ENCODE peak calls at places on chromosomes 11 and 22, in five cellular contexts. H is Peyer's patch; G is body of pancreas; Q is effector memory CD4-positive, alpha-beta T cell; B is hepatocyte. P is an unnamed sample. For H3K9me3 and H3K4me1, the result is how much of the 10 kb centered on the place peaks cover.

GRCh38 chr22:37165940-37166674 is 16.4 kb upstream of the IL2RB start:
- DNase-seq in H (no peak), G (no peak), Q (no peak), B (no peak), P (no peak)

GRCh38 chr11:95923730-95924413 is at the start of gene MTMR2:
- DNase-seq in H (peak), G (peak), Q (peak), B (peak), P (peak)

GRCh38 chr22:30460147-30460546 is 11.7 kb downstream of the SEC14L3 start:
- DNase-seq in H (no peak), G (no peak), Q (no peak), B (no peak), P (no peak)

GRCh38 chr11:26248661-26249060 is 83.3 kb upstream of the ANO3 start:
- DNase-seq in H (no peak), G (no peak), Q (no peak), B (no peak), P (no peak)

GRCh38 chr11:120209750-120210650 is 832 bp upstream of the OAF start:
- DNase-seq in H (no peak), G (peak), Q (no peak), B (no peak), P (no peak)

GRCh38 chr11:8016396-8016949 is 29.3 kb downstream of the EIF3F start:
- DNase-seq in H (no peak), G (no peak), Q (no peak), B (no peak), P (no peak)

GRCh38 chr22:39309881-39310714 is 9.3 kb downstream of the RPL3 start:
- DNase-seq in H (peak), G (no peak), Q (no peak), B (no peak), P (no peak)

GRCh38 chr11:20367313-20367948 is 3.9 kb downstream of the HTATIP2 start:
- DNase-seq in H (no peak), G (no peak), Q (no peak), B (peak), P (no peak)

GRCh38 chr11:131670876-131671275 is 300.5 kb downstream of the NTM start:
- DNase-seq in H (no peak), G (no peak), Q (no peak), B (no peak), P (no peak)

GRCh38 chr11:64110465-64111375 is 55.2 kb downstream of the MACROD1 start:
- DNase-seq in H (no peak), G (no peak), Q (no peak), B (no peak), P (no peak)

GRCh38 chr11:1448166-1448825 is 38.3 kb downstream of the MOB2 start:
- DNase-seq in H (no peak), G (no peak), Q (no peak), B (no peak), P (no peak)

GRCh38 chr22:50191041-50191740 is 5.5 kb downstream of the TRABD start:
- DNase-seq in H (no peak), G (no peak), Q (peak), B (no peak), P (peak)

GRCh38 chr22:19527861-19528417 is 3.7 kb upstream of the CLDN5 start:
- DNase-seq in H (no peak), G (no peak), Q (no peak), B (no peak), P (no peak)

GRCh38 chr22:27377901-27378300 is 423.7 kb downstream of the MN1 start:
- DNase-seq in H (no peak), G (peak), Q (no peak), B (no peak), P (no peak)

GRCh38 chr11:65207918-65208784 is 26.4 kb downstream of the CAPN1 start:
- DNase-seq in H (no peak), G (no peak), Q (no peak), B (no peak), P (no peak)

GRCh38 chr11:65204646-65205601 is 23.2 kb downstream of the CAPN1 start:
- DNase-seq in H (no peak), G (no peak), Q (peak), B (peak), P (peak)

GRCh38 chr11:65205602-65205967 is 23.9 kb downstream of the CAPN1 start:
- DNase-seq in H (no peak), G (no peak), Q (no peak), B (no peak), P (no peak)

GRCh38 chr11:65206901-65207300 is 25.2 kb downstream of the CAPN1 start:
- DNase-seq in H (no peak), G (no peak), Q (no peak), B (no peak), P (no peak)

DNA sequence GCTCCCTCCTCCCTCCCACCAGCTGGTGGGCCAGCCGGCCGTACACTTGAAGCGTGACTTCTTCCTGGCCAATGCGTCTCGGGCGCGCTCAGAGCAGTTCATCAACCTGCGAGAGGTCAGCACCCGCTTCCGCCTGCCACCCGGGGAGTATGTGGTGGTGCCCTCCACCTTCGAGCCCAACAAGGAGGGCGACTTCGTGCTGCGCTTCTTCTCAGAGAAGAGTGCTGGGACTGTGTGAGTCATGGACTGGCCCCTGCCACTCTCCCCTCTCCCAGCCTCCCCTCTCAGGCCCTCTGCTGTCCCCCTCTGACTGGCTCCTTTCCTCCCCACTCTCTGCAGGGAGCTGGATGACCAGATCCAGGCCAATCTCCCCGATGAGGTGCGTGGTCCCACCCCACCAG is 24.7 kb downstream of the CAPN1 start:
- DNase-seq in H (no peak), G (no peak), Q (no peak), B (no peak), P (no peak)
- H3K9me3 ChIP-seq in H (under half), G (under half), Q (under half), B (under half), P (under half)

DNA sequence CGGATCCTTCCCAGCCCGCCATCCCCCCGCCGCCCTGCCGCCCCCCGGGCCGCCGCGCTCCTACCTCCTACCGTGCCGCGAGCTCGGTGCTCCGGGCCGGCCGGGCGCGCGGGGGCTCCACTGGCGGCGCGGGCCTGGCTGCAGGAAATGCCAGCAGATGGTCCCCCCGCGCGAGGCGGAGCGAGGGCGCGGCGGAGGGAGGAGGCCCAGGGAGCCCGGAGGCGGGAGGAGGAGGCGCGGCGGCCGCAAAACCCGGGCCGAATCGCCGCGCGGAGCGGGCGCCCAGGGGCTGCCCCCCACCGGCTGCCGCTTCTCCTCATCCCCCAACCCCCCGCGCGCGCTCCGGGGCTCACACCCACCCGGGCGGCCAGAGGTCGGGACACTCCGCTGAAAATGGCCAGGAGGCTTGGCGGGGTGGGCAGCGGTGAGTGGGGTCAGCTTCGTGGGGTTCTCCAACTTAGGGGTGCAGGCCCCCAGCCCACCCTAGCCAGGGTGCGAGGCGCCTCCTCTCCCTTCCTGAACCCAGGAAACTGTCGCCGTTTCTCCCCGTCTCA is at the start of gene OSBPL5:
- DNase-seq in H (peak), G (peak), Q (peak), B (peak), P (peak)
- H3K4me1 ChIP-seq in H (under half), G (half or more), Q (under half), B (under half), P (under half)

DNA sequence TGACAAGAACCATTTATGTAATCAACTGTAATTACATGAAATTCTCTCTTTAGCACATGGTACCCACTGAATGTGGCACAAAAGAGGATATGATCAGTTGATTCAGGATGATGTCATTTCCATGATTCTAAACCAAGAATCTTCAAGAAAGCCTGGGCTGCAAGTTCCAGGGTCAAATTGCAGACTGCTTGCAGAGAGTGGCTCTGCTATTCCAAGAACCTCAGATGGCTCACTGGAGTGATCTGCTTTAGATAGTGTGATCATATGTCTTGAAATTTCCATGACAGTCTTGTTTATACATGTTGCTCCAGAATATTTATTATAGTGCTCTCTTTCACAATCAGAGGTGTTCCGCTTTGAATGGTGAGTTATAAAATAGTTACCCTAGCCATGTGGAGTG is 188.2 kb downstream of the ETS1 start:
- DNase-seq in H (no peak), G (no peak), Q (no peak), B (peak), P (no peak)
- H3K4me3 ChIP-seq in H (no peak), G (no peak), Q (no peak), B (no peak), P (no peak)

GRCh38 chr11:114612686-114613085 is 17.1 kb upstream of the NXPE4 start:
- DNase-seq in H (no peak), G (no peak), Q (no peak), B (no peak), P (no peak)
- H3K9me3 ChIP-seq in H (under half), G (under half), Q (under half), B (under half), P (under half)

DNA sequence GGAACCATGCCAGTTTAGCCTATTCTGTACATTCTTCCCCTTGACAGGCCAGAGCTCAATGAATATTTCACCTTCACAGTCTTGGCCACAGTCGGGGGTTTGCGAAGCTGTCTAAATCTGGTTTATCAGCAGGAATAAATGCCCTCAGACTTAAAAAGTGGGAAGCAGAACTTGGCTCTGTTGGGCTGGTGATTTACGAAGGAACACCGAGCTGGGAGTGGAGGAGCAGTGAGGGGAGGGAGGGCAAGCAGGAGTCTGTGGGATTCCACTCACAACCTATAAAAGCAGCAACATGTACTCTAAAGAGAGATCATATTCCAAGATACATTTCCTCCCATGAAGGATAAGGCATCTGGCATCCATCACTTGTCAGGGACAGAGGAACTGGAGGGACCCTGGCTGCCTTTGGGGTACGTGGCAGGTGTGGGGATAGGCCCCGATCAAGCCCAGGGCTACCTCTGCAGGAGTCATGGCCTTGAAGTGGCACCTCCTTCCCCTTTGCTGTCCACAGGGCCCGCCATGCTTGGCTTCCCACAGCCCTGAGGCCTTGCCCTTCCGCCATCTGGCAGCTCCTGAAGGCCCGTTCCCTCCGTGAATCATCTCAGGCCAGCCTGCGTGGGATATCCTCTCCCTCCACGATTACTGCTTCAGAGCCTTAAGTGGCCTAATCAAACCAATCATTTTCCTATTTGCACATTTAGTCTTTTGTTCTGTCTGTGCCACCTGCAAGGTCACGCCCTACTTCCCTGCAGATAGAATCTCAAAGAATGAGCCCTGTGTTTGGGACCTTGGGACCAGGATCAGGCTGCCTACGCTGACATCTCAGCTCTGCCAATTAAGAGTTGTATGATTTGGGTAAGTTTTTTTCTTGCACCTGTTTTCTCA is 154.5 kb downstream of the ADAMTS15 start:
- DNase-seq in H (no peak), G (no peak), Q (no peak), B (no peak), P (no peak)
- H3K4me1 ChIP-seq in H (under half), G (under half), Q (under half), B (under half), P (under half)

GRCh38 chr11:123678246-123678645 is 23.8 kb upstream of the SCN3B start:
- DNase-seq in H (no peak), G (no peak), Q (no peak), B (no peak), P (no peak)

GRCh38 chr11:123683616-123684170 is 29.3 kb upstream of the SCN3B start:
- DNase-seq in H (no peak), G (no peak), Q (no peak), B (no peak), P (no peak)

GRCh38 chr11:123682976-123683375 is 28.6 kb upstream of the SCN3B start:
- DNase-seq in H (no peak), G (no peak), Q (no peak), B (no peak), P (no peak)

GRCh38 chr11:123677510-123677909 is 23.1 kb upstream of the SCN3B start:
- DNase-seq in H (no peak), G (no peak), Q (no peak), B (no peak), P (no peak)

DNA sequence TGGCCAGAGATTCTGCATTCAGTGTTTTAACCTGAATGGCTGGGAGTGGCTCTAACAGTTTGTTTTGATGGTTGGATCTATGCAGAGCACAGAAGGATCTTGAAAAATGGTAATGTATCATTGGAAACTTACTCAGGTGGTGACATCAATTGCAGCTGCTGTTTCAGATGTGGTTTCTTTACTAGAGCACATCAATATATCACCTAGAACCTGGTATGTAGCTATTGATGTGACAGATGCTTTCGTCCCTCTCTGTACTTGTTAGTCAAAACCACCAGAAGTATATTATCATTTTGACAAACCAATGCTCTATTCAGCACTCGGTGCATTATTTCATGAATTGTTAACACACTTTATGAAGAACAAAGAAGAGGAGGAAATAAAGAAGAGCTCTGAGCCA is 26.6 kb upstream of the SCN3B start:
- DNase-seq in H (no peak), G (no peak), Q (no peak), B (no peak), P (no peak)
- H3K4me3 ChIP-seq in H (no peak), G (no peak), Q (no peak), B (no peak), P (no peak)